ENCODE peak calls at places on chromosomes 13 and 19, in six cellular contexts. W is HepG2, J is endothelial cell of umbilical vein, Q is A549, H is K562, D is GM12878. K is an unnamed sample.

GRCh38 chr19:27393591-27393990 is 1819.4 kb downstream of the UQCRFS1 start:
- DNase-seq in W (no peak), J (no peak), Q (no peak), H (no peak), D (no peak), K (no peak)

GRCh38 chr13:109233293-109233692 is 553.1 kb downstream of the IRS2 start:
- DNase-seq in W (no peak), J (no peak), Q (no peak), H (no peak), D (no peak), K (no peak)

GRCh38 chr19:13373599-13373998 is 132.7 kb downstream of the CACNA1A start:
- DNase-seq in W (no peak), J (no peak), Q (no peak), H (no peak), D (no peak), K (no peak)

GRCh38 chr19:15300533-15301194 is 31.7 kb downstream of the BRD4 start:
- DNase-seq in W (no peak), J (no peak), Q (peak), H (no peak), D (no peak), K (peak)

GRCh38 chr13:109858319-109858718 is 71.9 kb upstream of the IRS2 start:
- DNase-seq in W (no peak), J (no peak), Q (no peak), H (no peak), D (no peak), K (no peak)

GRCh38 chr13:79780240-79780639 is 299.3 kb downstream of the NDFIP2 start:
- DNase-seq in W (no peak), J (no peak), Q (no peak), H (no peak), D (peak), K (no peak)

GRCh38 chr13:56907766-56908165 is 233.0 kb upstream of the PRR20A start:
- DNase-seq in W (no peak), J (peak), Q (no peak), H (no peak), D (no peak), K (no peak)

GRCh38 chr19:56117376-56117884 is 3.7 kb downstream of the ZNF787 start:
- DNase-seq in W (no peak), J (no peak), Q (no peak), H (no peak), D (no peak), K (no peak)

GRCh38 chr19:1289395-1290244 is 3.9 kb downstream of the EFNA2 start:
- DNase-seq in W (no peak), J (no peak), Q (no peak), H (peak), D (no peak), K (no peak)

GRCh38 chr19:32041681-32042292 is 303.6 kb upstream of the ZNF507 start:
- DNase-seq in W (peak), J (no peak), Q (peak), H (peak), D (no peak), K (peak)

GRCh38 chr13:107480130-107480529 is 735.2 kb downstream of the LIG4 start:
- DNase-seq in W (no peak), J (no peak), Q (no peak), H (no peak), D (no peak), K (no peak)

GRCh38 chr19:19185853-19186728 is 5.9 kb downstream of the BORCS8 start:
- DNase-seq in W (peak), J (peak), Q (peak), H (peak), D (no peak), K (peak)

GRCh38 chr19:10724573-10725071 is 6.7 kb downstream of the DNM2 start:
- DNase-seq in W (no peak), J (no peak), Q (no peak), H (no peak), D (no peak), K (no peak)

GRCh38 chr19:10725415-10725814 is 7.5 kb downstream of the DNM2 start:
- DNase-seq in W (no peak), J (no peak), Q (no peak), H (no peak), D (no peak), K (no peak)

GRCh38 chr19:10729406-10729805 is 11.5 kb downstream of the DNM2 start:
- DNase-seq in W (no peak), J (no peak), Q (no peak), H (no peak), D (no peak), K (no peak)

GRCh38 chr19:10727599-10728250 is 9.8 kb downstream of the DNM2 start:
- DNase-seq in W (no peak), J (no peak), Q (no peak), H (no peak), D (no peak), K (no peak)

DNA sequence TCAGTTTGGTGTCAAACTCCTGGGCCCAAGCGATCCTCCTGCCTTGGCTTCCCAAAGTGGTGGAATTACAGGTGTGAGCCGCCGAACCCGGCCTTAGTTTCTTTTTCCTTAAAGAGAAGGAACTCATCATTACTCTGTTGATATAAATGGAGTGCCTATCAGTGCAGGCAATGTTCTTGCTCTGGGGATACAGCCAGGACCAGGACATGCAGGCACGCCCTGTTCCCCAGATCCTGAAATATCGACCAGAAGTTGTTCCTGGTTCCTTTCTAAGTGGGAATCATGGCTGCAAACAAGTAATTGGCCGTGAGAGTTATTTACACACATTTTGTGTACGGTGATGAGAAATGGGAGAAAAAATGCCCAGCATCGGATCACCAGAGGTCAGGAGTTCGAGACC is 8.4 kb downstream of the DNM2 start:
- DNase-seq in W (no peak), J (no peak), Q (no peak), H (no peak), D (no peak), K (no peak)
- TF ChIP-seq MYC in W (no peak), J (no peak), Q (no peak), H (no peak), D (no peak), K (no peak)

DNA sequence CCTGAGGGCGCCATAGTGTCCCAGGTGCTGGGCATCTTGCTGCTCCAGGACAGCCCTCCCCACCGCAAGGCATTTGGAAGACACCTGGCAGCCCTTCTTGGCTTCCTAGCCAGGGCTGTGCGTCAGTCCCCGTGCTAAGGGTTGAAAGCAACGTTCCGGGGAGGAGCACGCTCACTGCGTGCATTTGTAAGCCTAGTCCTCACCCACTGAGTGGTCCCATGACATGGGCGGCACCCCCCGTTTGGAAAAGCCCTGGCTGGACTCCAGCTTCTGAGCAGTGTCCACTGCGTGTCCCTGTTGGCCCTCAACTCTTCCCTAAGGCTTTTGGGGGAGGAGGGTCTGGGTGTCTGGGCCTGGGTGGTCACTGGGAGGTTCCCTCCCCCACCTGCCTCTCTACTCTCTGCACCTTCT is 76.3 kb upstream of the GPR183 start:
- DNase-seq in W (no peak), J (no peak), Q (no peak), H (no peak), D (no peak), K (no peak)
- TF ChIP-seq MYC in W (no peak), J (no peak), Q (no peak), H (no peak), D (no peak), K (no peak)

GRCh38 chr19:23440207-23440606 is 44.9 kb upstream of the ZNF91 start:
- DNase-seq in W (no peak), J (no peak), Q (peak), H (peak), D (no peak), K (peak)
- TF ChIP-seq MYC in W (no peak), J (no peak), Q (no peak), H (no peak), D (no peak), K (no peak)

GRCh38 chr19:43820098-43820860 is 6.8 kb upstream of the ZNF283 start:
- DNase-seq in W (no peak), J (peak), Q (peak), H (no peak), D (no peak), K (no peak)
- TF ChIP-seq MYC in W (no peak), J (no peak), Q (no peak), H (no peak), D (no peak), K (no peak)

K was measured in NB4.